ENCODE peak calls at places on chromosomes 13 and 19, in eight cellular contexts. I is brain microvascular endothelial cell, W is PC-9, F is fibroblast of lung, R is psoas muscle, L is HFFc6, N is adrenal gland, P is fibroblast of the aortic adventitia. Q is an unnamed sample.
A peak's percentile ranks its signal among the peaks of the same experiment; 100 is the strongest.

GRCh38 chr13:108595416-108596257 is 33.8 kb upstream of the MYO16 start:
- DNase-seq in I (no peak), W (no peak), F (peak; percentile 14), R (no peak), L (no peak), N (no peak), P (no peak), Q (no peak)

GRCh38 chr13:96994030-96994848 is at the start of gene OXGR1:
- DNase-seq in I (no peak), W (no peak), F (no peak), R (peak; percentile 15), L (no peak), N (no peak), P (no peak), Q (no peak)

GRCh38 chr19:17052439-17052838 is 22.8 kb downstream of the HAUS8 start:
- DNase-seq in I (peak; percentile 46), W (peak; percentile 61), F (peak; percentile 44), R (no peak), L (peak; percentile 51), N (peak; percentile 53), P (peak; percentile 68), Q (no peak)

GRCh38 chr13:97283888-97284287 is 61.8 kb downstream of the MBNL2 start:
- DNase-seq in I (no peak), W (no peak), F (no peak), R (no peak), L (no peak), N (no peak), P (no peak), Q (no peak)

GRCh38 chr19:14400913-14401312 is 18.2 kb downstream of the DDX39A start:
- DNase-seq in I (peak; percentile 52), W (no peak), F (peak; percentile 70), R (no peak), L (no peak), N (no peak), P (no peak), Q (no peak)

GRCh38 chr19:11577451-11578341 is at the start of gene ACP5:
- DNase-seq in I (no peak), W (no peak), F (no peak), R (no peak), L (no peak), N (no peak), P (no peak), Q (no peak)

GRCh38 chr13:45219938-45220375 is 19.1 kb upstream of the KCTD4 start:
- DNase-seq in I (peak; percentile 39), W (peak; percentile 100), F (peak; percentile 94), R (no peak), L (peak; percentile 70), N (no peak), P (peak; percentile 83), Q (no peak)

GRCh38 chr19:15294591-15294990 is 37.7 kb downstream of the BRD4 start:
- DNase-seq in I (no peak), W (no peak), F (no peak), R (no peak), L (no peak), N (no peak), P (peak; percentile 57), Q (no peak)

GRCh38 chr13:19794552-19795143 is 11.9 kb upstream of the PSPC1 start:
- DNase-seq in I (no peak), W (peak; percentile 99), F (no peak), R (no peak), L (no peak), N (no peak), P (no peak), Q (no peak)

GRCh38 chr13:29922896-29923295 is 72.5 kb upstream of the UBL3 start:
- DNase-seq in I (peak; percentile 58), W (no peak), F (peak; percentile 87), R (no peak), L (peak; percentile 77), N (no peak), P (peak; percentile 89), Q (no peak)

GRCh38 chr13:60326273-60326672 is 70.7 kb upstream of the TDRD3 start:
- DNase-seq in I (no peak), W (no peak), F (no peak), R (no peak), L (no peak), N (no peak), P (no peak), Q (no peak)

GRCh38 chr19:13925990-13926389 is 12.2 kb downstream of the PODNL1 start:
- DNase-seq in I (no peak), W (no peak), F (no peak), R (no peak), L (no peak), N (no peak), P (no peak), Q (no peak)

GRCh38 chr13:94327318-94327717 is 152.2 kb downstream of the DCT start:
- DNase-seq in I (no peak), W (no peak), F (peak; percentile 65), R (no peak), L (no peak), N (no peak), P (no peak), Q (no peak)

GRCh38 chr19:18290250-18291018 is 9.0 kb upstream of the JUND start:
- DNase-seq in I (peak; percentile 37), W (no peak), F (peak; percentile 41), R (no peak), L (no peak), N (peak; percentile 49), P (peak; percentile 40), Q (no peak)

GRCh38 chr19:18086590-18087138 is at the start of gene IL12RB1:
- DNase-seq in I (no peak), W (no peak), F (no peak), R (no peak), L (no peak), N (no peak), P (no peak), Q (no peak)

GRCh38 chr19:4061178-4061682 is 5.5 kb downstream of the ZBTB7A start:
- DNase-seq in I (no peak), W (peak; percentile 64), F (no peak), R (peak; percentile 89), L (no peak), N (peak; percentile 78), P (peak; percentile 55), Q (peak; percentile 62)

GRCh38 chr13:113630804-113631203 is 27.2 kb downstream of the ATP4B start:
- DNase-seq in I (no peak), W (no peak), F (no peak), R (no peak), L (no peak), N (no peak), P (no peak), Q (no peak)

GRCh38 chr19:54160182-54160811 is 776 bp upstream of the LENG1 start:
- DNase-seq in I (no peak), W (no peak), F (peak; percentile 45), R (no peak), L (no peak), N (no peak), P (peak; percentile 26), Q (no peak)

GRCh38 chr19:44894946-44895345 is 3.9 kb downstream of the TOMM40 start:
- DNase-seq in I (no peak), W (no peak), F (no peak), R (no peak), L (no peak), N (peak; percentile 68), P (no peak), Q (no peak)

GRCh38 chr19:8116437-8117293 is 32.7 kb downstream of the FBN3 start:
- DNase-seq in I (no peak), W (no peak), F (no peak), R (no peak), L (no peak), N (no peak), P (no peak), Q (no peak)

GRCh38 chr13:71801165-71801564 is 65.8 kb downstream of the DACH1 start:
- DNase-seq in I (no peak), W (no peak), F (no peak), R (no peak), L (no peak), N (no peak), P (no peak), Q (no peak)

GRCh38 chr19:17739121-17739875 is 12.0 kb upstream of the FCHO1 start:
- DNase-seq in I (no peak), W (no peak), F (no peak), R (no peak), L (no peak), N (no peak), P (no peak), Q (no peak)

GRCh38 chr13:30143671-30144400 is 163.5 kb downstream of the KATNAL1 start:
- DNase-seq in I (peak; percentile 43), W (no peak), F (peak; percentile 65), R (no peak), L (peak; percentile 64), N (no peak), P (peak; percentile 74), Q (no peak)

GRCh38 chr19:40521276-40521675 is 54.5 kb downstream of the SPTBN4 start:
- DNase-seq in I (no peak), W (no peak), F (no peak), R (no peak), L (peak; percentile 19), N (no peak), P (peak; percentile 55), Q (no peak)
- TF ChIP-seq CTCF in I (peak; percentile 64), W (peak; percentile 62), F (peak; percentile 30), R (peak; percentile 28), L (peak; percentile 68), N (no peak), P (peak; percentile 62), Q (no peak)

GRCh38 chr13:75566658-75567057 is 17.1 kb downstream of the UCHL3 start:
- DNase-seq in I (no peak), W (peak; percentile 62), F (peak; percentile 36), R (no peak), L (peak; percentile 61), N (no peak), P (peak; percentile 78), Q (no peak)
- TF ChIP-seq CTCF in I (peak; percentile 27), W (peak; percentile 60), F (no peak), R (peak; percentile 24), L (peak; percentile 80), N (no peak), P (peak; percentile 56), Q (no peak)

GRCh38 chr19:52690395-52691214 is 44.2 kb downstream of the ZNF611 start:
- DNase-seq in I (peak; percentile 92), W (peak; percentile 88), F (peak; percentile 96), R (peak; percentile 96), L (peak; percentile 96), N (peak; percentile 96), P (peak; percentile 95), Q (peak; percentile 93)
- TF ChIP-seq CTCF in I (no peak), W (peak; percentile 39), F (no peak), R (peak; percentile 30), L (peak; percentile 66), N (no peak), P (no peak), Q (no peak)

GRCh38 chr13:91036886-91037285 is 310.6 kb upstream of the MIR17HG start:
- DNase-seq in I (no peak), W (no peak), F (no peak), R (no peak), L (no peak), N (no peak), P (no peak), Q (no peak)

GRCh38 chr13:91032104-91032503 is 315.4 kb upstream of the MIR17HG start:
- DNase-seq in I (no peak), W (no peak), F (no peak), R (no peak), L (no peak), N (no peak), P (no peak), Q (no peak)

DNA sequence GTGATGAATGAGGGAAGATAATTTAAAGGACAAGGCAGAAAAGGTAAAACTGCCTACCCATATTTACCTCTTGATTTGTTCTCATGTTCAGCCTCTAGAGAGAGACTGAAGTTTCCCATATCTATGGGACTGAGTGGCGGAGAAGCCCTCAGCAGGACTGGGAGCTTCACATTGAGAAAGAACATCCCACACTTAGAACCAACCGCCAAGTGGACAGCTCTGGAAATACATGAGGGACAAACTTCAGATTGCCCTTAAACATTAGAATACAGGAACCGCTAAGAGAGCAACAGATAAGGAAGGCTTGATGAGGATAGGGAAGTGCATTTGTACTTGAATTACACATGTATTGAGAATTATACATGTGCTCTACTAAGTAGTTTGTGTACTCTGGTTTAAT is 316.0 kb upstream of the MIR17HG start:
- DNase-seq in I (no peak), W (no peak), F (no peak), R (no peak), L (no peak), N (no peak), P (no peak), Q (no peak)
- TF ChIP-seq CTCF in I (no peak), W (no peak), F (no peak), R (no peak), L (no peak), N (no peak), P (no peak), Q (no peak)

Q was measured in omental fat pad.